ENCODE peak calls at places on chromosomes 11 and 22, in seven cellular contexts. G is neuronal stem cell, H is astrocyte of the spinal cord, F is hepatocyte, S is colonic mucosa, O is mesendoderm, U is A549. X is an unnamed sample.

GRCh38 chr11:10307022-10307410 is 2.1 kb downstream of the ADM start:
- DNase-seq in H (peak), U (peak), F (no peak), S (no peak), G (no peak), O (no peak), X (no peak)

GRCh38 chr11:3786781-3787428 is 10.4 kb downstream of the NUP98 start:
- DNase-seq in O (no peak), G (no peak), F (no peak), U (no peak), H (peak), S (no peak), X (no peak)

GRCh38 chr11:76880314-76880713 is 19.6 kb downstream of the ACER3 start:
- DNase-seq in S (no peak), O (no peak), U (no peak), H (no peak), F (no peak), G (no peak), X (no peak)

GRCh38 chr11:11807811-11808210 is 34.0 kb upstream of the USP47 start:
- DNase-seq in S (no peak), U (no peak), G (no peak), O (no peak), H (no peak), F (no peak), X (no peak)

GRCh38 chr22:30113494-30113893 is 33.2 kb downstream of the HORMAD2 start:
- DNase-seq in U (no peak), G (no peak), O (no peak), S (no peak), F (no peak), H (no peak), X (no peak)

GRCh38 chr11:105000167-105000566 is 22.8 kb downstream of the CASP5 start:
- DNase-seq in F (no peak), G (no peak), O (peak), H (no peak), S (no peak), U (peak), X (peak)

GRCh38 chr22:27747396-27748256 is 53.9 kb downstream of the MN1 start:
- DNase-seq in H (no peak), U (no peak), G (no peak), O (peak), F (no peak), S (no peak), X (no peak)

GRCh38 chr11:126327280-126328000 is 23.6 kb downstream of the DCPS start:
- DNase-seq in O (no peak), G (no peak), U (no peak), H (no peak), S (no peak), F (no peak), X (no peak)

GRCh38 chr22:36757608-36758220 is 18.2 kb downstream of the IFT27 start:
- DNase-seq in G (peak), S (peak), H (peak), F (peak), O (peak), U (peak), X (peak)

GRCh38 chr11:121643530-121644512 is 191.1 kb upstream of the SORL1-AS1 start:
- DNase-seq in G (no peak), O (peak), S (no peak), F (no peak), U (no peak), H (no peak), X (no peak)

GRCh38 chr22:48316245-48316875 is 1511.3 kb downstream of the BRD1 start:
- DNase-seq in O (no peak), F (no peak), S (no peak), U (no peak), G (no peak), H (no peak), X (no peak)

GRCh38 chr11:75596914-75597313 is 34.9 kb downstream of the SERPINH1 start:
- DNase-seq in G (no peak), H (no peak), O (no peak), S (no peak), F (no peak), U (no peak), X (no peak)

GRCh38 chr11:134170909-134171281 is 52.9 kb downstream of the NCAPD3 start:
- DNase-seq in G (no peak), S (no peak), O (peak), F (no peak), U (no peak), H (no peak), X (no peak)

GRCh38 chr11:34330653-34331052 is 27.2 kb downstream of the ABTB2 start:
- DNase-seq in U (no peak), H (no peak), S (no peak), F (no peak), O (no peak), G (no peak), X (no peak)

GRCh38 chr22:44990810-44991209 is 19.0 kb downstream of the PHF21B start:
- DNase-seq in O (no peak), U (no peak), G (no peak), H (no peak), S (no peak), F (no peak), X (no peak)

GRCh38 chr22:44991218-44991617 is 18.6 kb downstream of the PHF21B start:
- DNase-seq in H (no peak), U (no peak), G (no peak), O (no peak), S (no peak), F (no peak), X (no peak)

GRCh38 chr22:44990328-44990727 is 19.5 kb downstream of the PHF21B start:
- DNase-seq in F (no peak), U (no peak), O (no peak), S (no peak), G (no peak), H (no peak), X (no peak)

GRCh38 chr22:44985906-44986527 is 23.8 kb downstream of the PHF21B start:
- DNase-seq in H (no peak), S (no peak), F (no peak), G (no peak), O (no peak), U (no peak), X (no peak)

GRCh38 chr22:44988671-44989070 is 21.1 kb downstream of the PHF21B start:
- DNase-seq in U (no peak), H (no peak), S (no peak), O (no peak), F (no peak), G (no peak), X (no peak)
- H3K4me3 ChIP-seq in U (no peak), H (no peak), S (no peak), O (no peak), F (no peak), G (no peak), X (no peak)

GRCh38 chr11:44065161-44065571 is 904 bp upstream of the ACCS start:
- DNase-seq in S (no peak), H (no peak), G (no peak), O (peak), U (no peak), F (no peak), X (no peak)

GRCh38 chr11:44065851-44066731 is at the start of gene ACCS:
- DNase-seq in H (peak), U (peak), F (peak), O (peak), S (peak), G (peak), X (peak)

GRCh38 chr11:44066732-44067131 is 662 bp downstream of the ACCS start:
- DNase-seq in F (peak), H (peak), S (peak), O (no peak), U (peak), G (no peak), X (no peak)

GRCh38 chr11:44068180-44068579 is 2.1 kb downstream of the ACCS start:
- DNase-seq in U (no peak), G (no peak), O (no peak), F (no peak), H (no peak), S (no peak), X (no peak)

DNA sequence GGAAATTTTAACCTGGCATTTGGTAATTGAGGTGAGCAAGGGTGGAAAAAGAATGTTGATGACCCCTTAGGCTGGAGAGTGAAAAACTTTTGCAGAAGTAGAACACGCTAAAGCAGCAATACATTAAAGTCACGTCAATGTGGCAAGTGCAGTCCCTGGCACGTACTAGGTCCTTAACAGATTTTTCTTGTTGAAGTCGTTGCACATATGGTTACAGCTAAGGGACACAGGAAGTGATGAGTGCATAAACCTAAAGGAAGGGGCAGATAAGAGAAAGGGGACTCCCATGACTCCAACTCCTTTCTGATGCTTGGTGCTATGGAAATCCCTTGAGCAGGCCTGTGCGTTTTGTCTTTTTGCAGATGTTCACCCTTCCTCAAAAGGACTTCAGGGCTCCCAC is 1.2 kb downstream of the ACCS start:
- DNase-seq in S (no peak), H (no peak), U (no peak), G (no peak), F (no peak), O (no peak), X (no peak)
- H3K4me3 ChIP-seq in S (no peak), H (no peak), U (peak), G (no peak), F (no peak), O (no peak), X (no peak)

DNA sequence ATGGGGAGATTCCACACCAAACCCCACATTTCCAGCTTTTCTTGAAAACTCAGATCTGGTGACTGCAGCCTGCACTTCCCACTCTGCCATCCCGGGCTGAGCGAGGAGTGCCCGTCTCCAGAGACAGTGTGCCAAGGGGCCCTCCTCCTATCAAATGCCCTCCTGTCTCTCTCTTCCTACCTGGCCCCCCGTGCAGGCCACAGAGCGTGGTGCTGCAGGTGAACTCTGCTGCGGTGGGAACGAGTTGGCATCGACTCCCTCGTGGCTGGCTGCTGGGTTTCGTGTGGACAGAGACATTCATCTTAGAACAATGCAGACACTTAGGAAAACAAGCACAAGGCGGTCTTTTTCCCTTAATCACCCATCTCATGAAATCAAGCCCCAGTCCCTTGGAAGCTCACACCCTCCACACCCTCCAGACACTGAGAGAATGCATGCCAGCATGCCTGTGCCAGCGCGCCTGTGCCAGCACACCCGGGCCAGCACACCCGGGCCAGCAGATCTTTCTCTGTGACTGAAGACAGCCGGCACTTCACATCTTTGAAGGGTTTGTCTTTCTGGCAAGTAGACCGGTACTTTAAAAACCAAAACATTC is 65.0 kb downstream of the PARVB start:
- DNase-seq in S (no peak), G (no peak), U (no peak), O (no peak), F (no peak), H (peak), X (no peak)
- H3K4me3 ChIP-seq in S (no peak), G (no peak), U (no peak), O (no peak), F (no peak), H (no peak), X (no peak)

GRCh38 chr11:64660706-64661105 is 62.3 kb downstream of the NRXN2 start:
- DNase-seq in H (no peak), O (no peak), F (no peak), S (no peak), U (no peak), G (no peak), X (no peak)
- H3K4me3 ChIP-seq in H (no peak), O (no peak), F (no peak), S (no peak), U (no peak), G (no peak), X (no peak)